ENCODE peak calls at places on chromosomes 11 and 22, in eight cellular contexts. C, I, W, F, H, N, S and A are unnamed samples.
A peak's percentile ranks its signal among the peaks of the same experiment; 100 is the strongest.

GRCh38 chr11:47607380-47607779 is 13.2 kb upstream of the C1QTNF4 start:
- DNase-seq in I (no peak), F (no peak), C (peak; percentile 85), N (peak; percentile 93), W (peak; percentile 30), H (peak; percentile 38), S (peak; percentile 87), A (peak; percentile 42)

GRCh38 chr11:76642341-76642740 is 28.2 kb downstream of the LRRC32 start:
- DNase-seq in N (no peak), W (no peak), I (no peak), S (no peak), H (no peak), C (no peak), F (no peak), A (no peak)

GRCh38 chr11:69048056-69048717 is 545 bp upstream of the TPCN2 start:
- DNase-seq in C (no peak), F (no peak), W (peak; percentile 13), I (no peak), N (no peak), S (no peak), H (no peak), A (no peak)

GRCh38 chr11:118081241-118081958 is 4.5 kb downstream of the TMPRSS4 start:
- DNase-seq in I (no peak), C (no peak), W (no peak), S (peak; percentile 9), H (no peak), N (no peak), F (no peak), A (no peak)

GRCh38 chr11:115290479-115291390 is 213.5 kb downstream of the CADM1 start:
- DNase-seq in W (no peak), I (no peak), H (peak; percentile 49), N (no peak), F (no peak), C (no peak), S (no peak), A (no peak)

GRCh38 chr11:44300881-44301855 is 8.8 kb downstream of the ALX4 start:
- DNase-seq in C (peak; percentile 55), H (no peak), I (no peak), F (no peak), S (no peak), N (peak; percentile 82), W (no peak), A (no peak)

GRCh38 chr11:96105944-96106343 is 182.0 kb upstream of the MTMR2 start:
- DNase-seq in F (no peak), I (no peak), W (no peak), H (no peak), N (no peak), C (no peak), S (no peak), A (no peak)

GRCh38 chr11:128180446-128181089 is 406.8 kb downstream of the ETS1 start:
- DNase-seq in W (peak; percentile 89), H (peak; percentile 93), N (peak; percentile 96), S (peak; percentile 79), C (peak; percentile 82), I (no peak), F (no peak), A (peak; percentile 71)

GRCh38 chr11:59557940-59558643 is 46.8 kb downstream of the OR4D9 start:
- DNase-seq in C (no peak), S (peak; percentile 11), N (no peak), W (no peak), H (no peak), I (no peak), F (no peak), A (no peak)

GRCh38 chr22:25095869-25096268 is 103.8 kb upstream of the CRYBB3 start:
- DNase-seq in N (no peak), F (no peak), W (no peak), S (no peak), I (no peak), H (no peak), C (no peak), A (no peak)

GRCh38 chr22:37485714-37486223 is 415 bp downstream of the MFNG start:
- DNase-seq in S (no peak), N (no peak), F (no peak), W (no peak), I (no peak), H (peak; percentile 35), C (no peak), A (no peak)

GRCh38 chr11:6572215-6572614 is 31.2 kb downstream of the RRP8 start:
- DNase-seq in C (peak; percentile 81), W (peak; percentile 65), S (peak; percentile 67), H (no peak), F (no peak), I (no peak), N (peak; percentile 61), A (peak; percentile 90)